ENCODE peak calls at places on chromosomes 3 and 15, in seven cellular contexts. S is breast epithelium, D is ovary, N is H1, P is uterus, V is sigmoid colon, R is spleen. C is an unnamed sample. For H3K9me3, the result is how much of the 10 kb centered on the place peaks cover.

GRCh38 chr3:52123106-52123708 is 31.0 kb downstream of the POC1A start:
- DNase-seq in R (peak), D (peak), N (peak), V (peak), P (peak), S (peak), C (peak)

GRCh38 chr15:71272932-71273331 is 157.7 kb downstream of the THSD4 start:
- DNase-seq in V (no peak), S (no peak), P (no peak), R (no peak), N (no peak), D (no peak), C (no peak)

GRCh38 chr15:68679961-68680371 is 101.2 kb downstream of the CORO2B start:
- DNase-seq in V (peak), N (no peak), P (no peak), R (no peak), D (no peak), S (no peak), C (no peak)

GRCh38 chr3:80733522-80734176 is 965.9 kb upstream of the ROBO1 start:
- DNase-seq in D (no peak), P (no peak), V (no peak), N (no peak), R (no peak), S (no peak), C (no peak)

GRCh38 chr15:41661078-41661528 is 898 bp downstream of the MGA start:
- DNase-seq in D (no peak), V (no peak), N (no peak), P (no peak), R (no peak), S (no peak), C (no peak)

GRCh38 chr3:3998140-3998977 is 199.1 kb downstream of the LRRN1 start:
- DNase-seq in V (no peak), N (peak), R (no peak), D (no peak), S (no peak), P (no peak), C (peak)

GRCh38 chr3:151584603-151585002 is 123.7 kb upstream of the IGSF10 start:
- DNase-seq in S (no peak), R (no peak), P (no peak), N (no peak), D (no peak), V (no peak), C (no peak)

GRCh38 chr3:39166932-39167532 is 13.6 kb upstream of the CSRNP1 start:
- DNase-seq in R (no peak), V (peak), P (peak), N (no peak), D (no peak), S (no peak), C (peak)

GRCh38 chr3:53650424-53650823 is 156.0 kb downstream of the CACNA1D start:
- DNase-seq in R (no peak), D (no peak), N (no peak), P (no peak), V (no peak), S (no peak), C (no peak)

GRCh38 chr3:72247126-72247525 is 462.2 kb upstream of the PROK2 start:
- DNase-seq in V (no peak), N (no peak), R (no peak), S (no peak), D (no peak), P (no peak), C (no peak)

GRCh38 chr3:25895443-25895842 is 105.6 kb downstream of the OXSM start:
- DNase-seq in P (no peak), N (no peak), V (no peak), S (no peak), D (no peak), R (no peak), C (no peak)

GRCh38 chr3:184133840-184134745 is 1.1 kb upstream of the EIF2B5 start:
- DNase-seq in P (peak), D (peak), V (peak), S (peak), N (peak), R (peak), C (peak)
- TF ChIP-seq POLR2A in P (peak), D (peak), V (peak), S (no peak), N (no peak), R (no peak), C (peak)

DNA sequence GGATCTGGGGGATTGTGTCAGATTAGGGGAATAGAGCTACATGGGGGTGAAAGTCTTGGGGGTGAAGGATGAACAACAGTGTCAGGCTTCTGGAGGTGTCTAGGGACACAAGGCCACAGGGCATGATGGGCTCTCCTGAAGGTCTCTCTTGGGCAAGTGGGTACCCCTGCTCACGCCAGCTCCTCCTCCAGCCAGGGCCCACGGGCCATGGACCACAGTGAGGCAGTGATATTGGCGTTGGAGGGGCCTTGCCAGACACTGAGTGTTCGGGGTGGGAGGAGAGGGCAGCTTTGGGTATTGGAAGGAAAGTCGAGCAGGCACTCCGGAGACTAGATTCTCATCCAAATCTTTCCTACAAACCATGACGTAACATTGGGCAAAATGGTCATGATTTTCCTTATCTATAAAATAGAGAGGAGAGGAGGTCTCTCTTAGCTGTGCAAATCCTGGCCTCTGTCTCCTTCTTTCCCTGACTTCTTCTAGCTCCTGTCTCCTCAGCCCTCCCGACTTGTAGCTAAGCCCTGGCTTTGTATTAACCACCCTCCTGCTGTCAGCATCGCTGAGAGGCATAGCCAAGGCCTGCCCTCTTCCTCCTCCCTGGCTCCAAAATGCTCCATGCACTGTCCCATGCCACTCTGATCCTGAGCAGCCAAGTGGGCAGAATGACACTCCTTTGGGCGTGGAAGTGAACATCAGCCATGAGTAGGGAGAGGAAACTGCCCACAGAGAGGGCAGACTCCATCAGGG is 24.0 kb upstream of the SRP14 start:
- DNase-seq in V (no peak), N (no peak), P (no peak), D (no peak), R (peak), S (no peak), C (no peak)
- H3K9me3 ChIP-seq in V (under half), N (under half), P (under half), D (under half), R (under half), S (under half), C (under half)

GRCh38 chr15:77599899-77600298 is 32.8 kb downstream of the LINGO1 start:
- DNase-seq in P (no peak), R (no peak), D (no peak), N (no peak), V (peak), S (no peak), C (peak)
- TF ChIP-seq POLR2A in P (no peak), R (no peak), D (no peak), N (no peak), V (no peak), S (no peak), C (no peak)

GRCh38 chr15:78997981-78998499 is 53.2 kb upstream of the CTSH start:
- DNase-seq in R (no peak), D (no peak), P (no peak), V (no peak), S (no peak), N (no peak), C (no peak)
- H3K9me3 ChIP-seq in R (under half), D (under half), P (under half), V (under half), S (under half), N (under half), C (under half)

GRCh38 chr3:190239325-190239724 is 82.9 kb downstream of the CLDN1 start:
- DNase-seq in R (no peak), D (no peak), P (no peak), N (no peak), S (no peak), V (no peak), C (no peak)
- TF ChIP-seq POLR2A in R (no peak), D (no peak), P (no peak), N (no peak), S (no peak), V (no peak), C (no peak)

DNA sequence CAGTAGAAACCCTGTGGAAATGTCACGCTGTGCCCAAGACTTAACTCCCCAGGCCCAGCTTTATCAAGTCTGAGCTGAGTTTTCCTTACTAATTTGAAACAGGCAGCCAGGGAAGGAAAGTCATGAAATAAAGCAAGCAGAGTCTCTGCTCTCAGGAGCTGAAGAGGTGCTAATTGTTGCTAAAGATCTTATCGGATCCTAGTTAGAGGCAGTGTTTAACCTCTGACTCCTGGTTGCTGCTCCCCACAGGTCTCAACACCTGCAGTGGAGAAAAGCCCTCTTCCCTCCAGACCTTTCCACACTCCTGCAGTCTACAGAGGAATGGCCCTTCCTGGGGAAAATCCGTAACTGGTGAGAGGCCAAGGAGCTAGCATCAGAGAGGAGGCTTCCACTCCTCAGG is 628.2 kb downstream of the NTRK3 start:
- DNase-seq in P (no peak), D (no peak), N (no peak), V (no peak), R (no peak), S (no peak), C (no peak)
- H3K9me3 ChIP-seq in P (under half), D (under half), N (under half), V (under half), R (under half), S (under half), C (under half)

GRCh38 chr3:50117120-50117519 is 28.4 kb downstream of the RBM5 start:
- DNase-seq in D (no peak), V (no peak), S (no peak), N (no peak), P (no peak), R (no peak), C (no peak)
- TF ChIP-seq POLR2A in D (no peak), V (no peak), S (no peak), N (no peak), P (no peak), R (no peak), C (no peak)

GRCh38 chr3:28399196-28399595 is 50.6 kb upstream of the AZI2 start:
- DNase-seq in N (no peak), S (no peak), P (no peak), R (no peak), D (no peak), V (no peak), C (no peak)
- H3K9me3 ChIP-seq in N (under half), S (under half), P (under half), R (under half), D (under half), V (under half), C (under half)

GRCh38 chr3:113287111-113287817 is 75.9 kb downstream of the BOC start:
- DNase-seq in V (no peak), R (no peak), S (no peak), D (peak), P (no peak), N (no peak), C (no peak)

GRCh38 chr3:113285226-113285625 is 73.9 kb downstream of the BOC start:
- DNase-seq in N (no peak), D (no peak), V (no peak), P (no peak), S (no peak), R (peak), C (no peak)

GRCh38 chr3:113285741-113286140 is 74.4 kb downstream of the BOC start:
- DNase-seq in N (no peak), P (no peak), V (no peak), S (no peak), R (no peak), D (no peak), C (no peak)

GRCh38 chr3:113286524-113286923 is 75.2 kb downstream of the BOC start:
- DNase-seq in V (no peak), S (no peak), P (no peak), D (no peak), R (no peak), N (no peak), C (no peak)

GRCh38 chr3:113287818-113288648 is 76.7 kb downstream of the BOC start:
- DNase-seq in D (peak), N (peak), R (no peak), V (peak), P (peak), S (no peak), C (peak)
- TF ChIP-seq POLR2A in D (no peak), N (no peak), R (no peak), V (no peak), P (no peak), S (no peak), C (peak)

GRCh38 chr15:25179673-25180511 is 225.1 kb downstream of the SNRPN start:
- DNase-seq in D (no peak), P (peak), R (peak), N (no peak), V (peak), S (peak), C (no peak)
- H3K9me3 ChIP-seq in D (under half), P (under half), R (under half), N (half or more), V (under half), S (half or more), C (under half)